ENCODE peak calls at places on chromosome 1, in ten cellular contexts. One of them, this sample, is unnamed.

GRCh38 chr1:50505427-50505826 is 82.2 kb upstream of the DMRTA2 start:
- DNase-seq in right atrium auricular region: no peak
- DNase-seq in psoas muscle: no peak
- DNase-seq in CD4-positive, alpha-beta T cell: no peak
- DNase-seq in cardiac muscle cell: no peak
- DNase-seq in CD4-positive, CD25-positive, alpha-beta regulatory T cell: no peak
- DNase-seq in stomach: no peak
- DNase-seq in pancreas: no peak
- DNase-seq in fibroblast of lung: no peak
- DNase-seq in heart right ventricle: no peak
- DNase-seq in this sample: no peak

GRCh38 chr1:108892356-108893140 is 15.8 kb downstream of the GPSM2 start:
- DNase-seq in CD4-positive, alpha-beta T cell: no peak
- DNase-seq in pancreas: no peak
- DNase-seq in right atrium auricular region: no peak
- DNase-seq in stomach: no peak
- DNase-seq in psoas muscle: no peak
- DNase-seq in CD4-positive, CD25-positive, alpha-beta regulatory T cell: no peak
- DNase-seq in cardiac muscle cell: no peak
- DNase-seq in fibroblast of lung: peak; percentile 43
- DNase-seq in heart right ventricle: no peak
- DNase-seq in this sample: no peak

GRCh38 chr1:198778049-198778448 is 139.2 kb downstream of the PTPRC start:
- DNase-seq in psoas muscle: no peak
- DNase-seq in fibroblast of lung: peak; percentile 40
- DNase-seq in pancreas: no peak
- DNase-seq in heart right ventricle: no peak
- DNase-seq in CD4-positive, CD25-positive, alpha-beta regulatory T cell: no peak
- DNase-seq in cardiac muscle cell: no peak
- DNase-seq in stomach: no peak
- DNase-seq in right atrium auricular region: no peak
- DNase-seq in CD4-positive, alpha-beta T cell: no peak
- DNase-seq in this sample: no peak

GRCh38 chr1:9295884-9296283 is 3.2 kb downstream of the SPSB1 start:
- DNase-seq in cardiac muscle cell: no peak
- DNase-seq in pancreas: no peak
- DNase-seq in CD4-positive, alpha-beta T cell: no peak
- DNase-seq in right atrium auricular region: no peak
- DNase-seq in psoas muscle: peak; percentile 35
- DNase-seq in fibroblast of lung: no peak
- DNase-seq in CD4-positive, CD25-positive, alpha-beta regulatory T cell: no peak
- DNase-seq in heart right ventricle: no peak
- DNase-seq in stomach: no peak
- DNase-seq in this sample: no peak

GRCh38 chr1:46301406-46302090 is 1.9 kb downstream of the LRRC41 start:
- DNase-seq in psoas muscle: peak; percentile 74
- DNase-seq in heart right ventricle: peak; percentile 60
- DNase-seq in CD4-positive, alpha-beta T cell: peak; percentile 4
- DNase-seq in right atrium auricular region: peak; percentile 62
- DNase-seq in fibroblast of lung: peak; percentile 63
- DNase-seq in CD4-positive, CD25-positive, alpha-beta regulatory T cell: peak; percentile 53
- DNase-seq in cardiac muscle cell: no peak
- DNase-seq in stomach: peak; percentile 44
- DNase-seq in pancreas: no peak
- DNase-seq in this sample: peak; percentile 34

GRCh38 chr1:214445846-214446614 is 105.4 kb downstream of the PTPN14 start:
- DNase-seq in heart right ventricle: no peak
- DNase-seq in CD4-positive, CD25-positive, alpha-beta regulatory T cell: no peak
- DNase-seq in cardiac muscle cell: no peak
- DNase-seq in fibroblast of lung: peak; percentile 98
- DNase-seq in psoas muscle: no peak
- DNase-seq in stomach: no peak
- DNase-seq in pancreas: no peak
- DNase-seq in right atrium auricular region: no peak
- DNase-seq in CD4-positive, alpha-beta T cell: no peak
- DNase-seq in this sample: no peak

GRCh38 chr1:153783233-153784190 is 8.3 kb downstream of the SLC27A3 start:
- DNase-seq in CD4-positive, CD25-positive, alpha-beta regulatory T cell: peak; percentile 94
- DNase-seq in psoas muscle: peak; percentile 96
- DNase-seq in stomach: peak; percentile 93
- DNase-seq in CD4-positive, alpha-beta T cell: peak; percentile 88
- DNase-seq in heart right ventricle: peak; percentile 93
- DNase-seq in fibroblast of lung: peak; percentile 85
- DNase-seq in right atrium auricular region: peak; percentile 89
- DNase-seq in cardiac muscle cell: peak; percentile 92
- DNase-seq in pancreas: peak; percentile 96
- DNase-seq in this sample: peak; percentile 80

GRCh38 chr1:109667452-109668122 is at the start of gene GSTM2:
- DNase-seq in heart right ventricle: peak; percentile 95
- DNase-seq in fibroblast of lung: peak; percentile 86
- DNase-seq in stomach: peak; percentile 93
- DNase-seq in pancreas: peak; percentile 94
- DNase-seq in CD4-positive, alpha-beta T cell: peak; percentile 64
- DNase-seq in right atrium auricular region: peak; percentile 94
- DNase-seq in cardiac muscle cell: peak; percentile 95
- DNase-seq in psoas muscle: peak; percentile 96
- DNase-seq in CD4-positive, CD25-positive, alpha-beta regulatory T cell: peak; percentile 85
- DNase-seq in this sample: no peak

GRCh38 chr1:53572061-53572801 is 113.0 kb downstream of the DMRTB1 start:
- DNase-seq in fibroblast of lung: peak; percentile 66
- DNase-seq in psoas muscle: no peak
- DNase-seq in CD4-positive, CD25-positive, alpha-beta regulatory T cell: no peak
- DNase-seq in heart right ventricle: no peak
- DNase-seq in cardiac muscle cell: peak; percentile 87
- DNase-seq in pancreas: peak; percentile 59
- DNase-seq in right atrium auricular region: no peak
- DNase-seq in CD4-positive, alpha-beta T cell: no peak
- DNase-seq in stomach: no peak
- DNase-seq in this sample: no peak

GRCh38 chr1:53572802-53573148 is 113.6 kb downstream of the DMRTB1 start:
- DNase-seq in heart right ventricle: no peak
- DNase-seq in right atrium auricular region: no peak
- DNase-seq in CD4-positive, alpha-beta T cell: no peak
- DNase-seq in psoas muscle: no peak
- DNase-seq in fibroblast of lung: no peak
- DNase-seq in CD4-positive, CD25-positive, alpha-beta regulatory T cell: no peak
- DNase-seq in pancreas: no peak
- DNase-seq in stomach: no peak
- DNase-seq in cardiac muscle cell: no peak
- DNase-seq in this sample: no peak

GRCh38 chr1:53573931-53574330 is 114.7 kb downstream of the DMRTB1 start:
- DNase-seq in CD4-positive, alpha-beta T cell: no peak
- DNase-seq in pancreas: peak; percentile 32
- DNase-seq in fibroblast of lung: no peak
- DNase-seq in cardiac muscle cell: no peak
- DNase-seq in heart right ventricle: no peak
- DNase-seq in psoas muscle: no peak
- DNase-seq in CD4-positive, CD25-positive, alpha-beta regulatory T cell: no peak
- DNase-seq in right atrium auricular region: no peak
- DNase-seq in stomach: no peak
- DNase-seq in this sample: no peak

GRCh38 chr1:53574621-53575020 is 115.4 kb downstream of the DMRTB1 start:
- DNase-seq in cardiac muscle cell: no peak
- DNase-seq in CD4-positive, alpha-beta T cell: no peak
- DNase-seq in heart right ventricle: no peak
- DNase-seq in right atrium auricular region: no peak
- DNase-seq in CD4-positive, CD25-positive, alpha-beta regulatory T cell: no peak
- DNase-seq in stomach: no peak
- DNase-seq in psoas muscle: no peak
- DNase-seq in pancreas: peak; percentile 30
- DNase-seq in fibroblast of lung: no peak
- DNase-seq in this sample: no peak

GRCh38 chr1:53573522-53573921 is 114.3 kb downstream of the DMRTB1 start:
- DNase-seq in psoas muscle: no peak
- DNase-seq in CD4-positive, alpha-beta T cell: no peak
- DNase-seq in pancreas: peak; percentile 22
- DNase-seq in fibroblast of lung: no peak
- DNase-seq in right atrium auricular region: no peak
- DNase-seq in stomach: no peak
- DNase-seq in cardiac muscle cell: no peak
- DNase-seq in CD4-positive, CD25-positive, alpha-beta regulatory T cell: no peak
- DNase-seq in heart right ventricle: no peak
- DNase-seq in this sample: no peak
- H3K27ac ChIP-seq in psoas muscle: no peak overlapping the region
- H3K27ac ChIP-seq in CD4-positive, alpha-beta T cell: no peak overlapping the region
- H3K27ac ChIP-seq in pancreas: no peak overlapping the region
- H3K27ac ChIP-seq in fibroblast of lung: no peak overlapping the region
- H3K27ac ChIP-seq in right atrium auricular region: no peak overlapping the region
- H3K27ac ChIP-seq in stomach: peak overlapping the region; percentile 44
- H3K27ac ChIP-seq in cardiac muscle cell: no peak overlapping the region
- H3K27ac ChIP-seq in CD4-positive, CD25-positive, alpha-beta regulatory T cell: no peak overlapping the region
- H3K27ac ChIP-seq in heart right ventricle: no peak overlapping the region
- H3K27ac ChIP-seq in this sample: no peak overlapping the region

DNA sequence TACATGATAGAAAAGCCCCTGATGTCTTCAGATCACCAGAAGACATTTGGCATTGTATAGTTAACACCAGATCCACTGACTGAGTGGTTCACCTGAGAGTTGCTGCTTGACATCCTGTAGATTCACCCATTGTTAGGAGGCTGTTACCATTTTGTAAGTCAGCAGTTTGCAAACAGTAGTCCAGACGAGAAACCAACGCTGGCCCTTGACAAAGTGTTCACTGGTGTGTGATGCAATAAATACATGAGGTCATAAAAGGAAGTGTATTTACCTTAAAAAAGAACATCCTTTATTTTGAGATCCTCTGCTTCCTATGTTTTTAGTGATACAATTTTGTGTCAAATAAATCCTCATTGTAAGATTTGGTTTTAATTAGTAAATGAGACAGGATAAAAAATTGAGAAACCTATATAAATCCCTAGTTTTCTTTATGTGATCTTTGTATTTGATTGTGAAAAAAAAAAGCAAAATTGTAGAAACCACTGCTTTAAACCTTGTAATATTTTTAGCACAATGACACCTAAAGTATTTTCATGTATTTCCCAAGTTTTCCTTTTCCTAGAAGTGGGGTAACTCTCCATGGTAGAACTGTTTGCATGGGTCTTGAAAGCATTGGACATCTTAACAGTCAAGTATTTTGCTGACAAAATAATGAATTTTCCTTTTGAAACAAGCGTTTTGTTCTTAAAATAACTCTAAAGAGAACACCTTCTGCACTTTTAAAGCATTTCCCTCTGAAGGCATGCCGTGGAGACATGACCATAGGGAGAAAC is 204.3 kb downstream of the FGGY start:
- DNase-seq in right atrium auricular region: no peak
- DNase-seq in pancreas: no peak
- DNase-seq in heart right ventricle: no peak
- DNase-seq in CD4-positive, CD25-positive, alpha-beta regulatory T cell: no peak
- DNase-seq in cardiac muscle cell: no peak
- DNase-seq in stomach: no peak
- DNase-seq in psoas muscle: no peak
- DNase-seq in CD4-positive, alpha-beta T cell: no peak
- DNase-seq in fibroblast of lung: no peak
- DNase-seq in this sample: no peak
- H3K27ac ChIP-seq in right atrium auricular region: no peak overlapping the region
- H3K27ac ChIP-seq in pancreas: no peak overlapping the region
- H3K27ac ChIP-seq in heart right ventricle: no peak overlapping the region
- H3K27ac ChIP-seq in CD4-positive, CD25-positive, alpha-beta regulatory T cell: no peak overlapping the region
- H3K27ac ChIP-seq in cardiac muscle cell: no peak overlapping the region
- H3K27ac ChIP-seq in stomach: no peak overlapping the region
- H3K27ac ChIP-seq in psoas muscle: no peak overlapping the region
- H3K27ac ChIP-seq in CD4-positive, alpha-beta T cell: no peak overlapping the region
- H3K27ac ChIP-seq in fibroblast of lung: no peak overlapping the region
- H3K27ac ChIP-seq in this sample: no peak overlapping the region

GRCh38 chr1:8294170-8294697 is 23.7 kb upstream of the SLC45A1 start:
- DNase-seq in cardiac muscle cell: no peak
- DNase-seq in CD4-positive, alpha-beta T cell: no peak
- DNase-seq in right atrium auricular region: no peak
- DNase-seq in heart right ventricle: no peak
- DNase-seq in fibroblast of lung: no peak
- DNase-seq in stomach: no peak
- DNase-seq in psoas muscle: no peak
- DNase-seq in CD4-positive, CD25-positive, alpha-beta regulatory T cell: no peak
- DNase-seq in pancreas: no peak
- DNase-seq in this sample: no peak

GRCh38 chr1:8297245-8297644 is 20.7 kb upstream of the SLC45A1 start:
- DNase-seq in right atrium auricular region: no peak
- DNase-seq in CD4-positive, CD25-positive, alpha-beta regulatory T cell: no peak
- DNase-seq in cardiac muscle cell: no peak
- DNase-seq in heart right ventricle: no peak
- DNase-seq in fibroblast of lung: no peak
- DNase-seq in stomach: no peak
- DNase-seq in psoas muscle: no peak
- DNase-seq in pancreas: no peak
- DNase-seq in CD4-positive, alpha-beta T cell: no peak
- DNase-seq in this sample: no peak

GRCh38 chr1:8293141-8293540 is 24.8 kb upstream of the SLC45A1 start:
- DNase-seq in pancreas: no peak
- DNase-seq in heart right ventricle: no peak
- DNase-seq in right atrium auricular region: no peak
- DNase-seq in fibroblast of lung: no peak
- DNase-seq in stomach: no peak
- DNase-seq in psoas muscle: no peak
- DNase-seq in CD4-positive, CD25-positive, alpha-beta regulatory T cell: no peak
- DNase-seq in CD4-positive, alpha-beta T cell: no peak
- DNase-seq in cardiac muscle cell: no peak
- DNase-seq in this sample: no peak

DNA sequence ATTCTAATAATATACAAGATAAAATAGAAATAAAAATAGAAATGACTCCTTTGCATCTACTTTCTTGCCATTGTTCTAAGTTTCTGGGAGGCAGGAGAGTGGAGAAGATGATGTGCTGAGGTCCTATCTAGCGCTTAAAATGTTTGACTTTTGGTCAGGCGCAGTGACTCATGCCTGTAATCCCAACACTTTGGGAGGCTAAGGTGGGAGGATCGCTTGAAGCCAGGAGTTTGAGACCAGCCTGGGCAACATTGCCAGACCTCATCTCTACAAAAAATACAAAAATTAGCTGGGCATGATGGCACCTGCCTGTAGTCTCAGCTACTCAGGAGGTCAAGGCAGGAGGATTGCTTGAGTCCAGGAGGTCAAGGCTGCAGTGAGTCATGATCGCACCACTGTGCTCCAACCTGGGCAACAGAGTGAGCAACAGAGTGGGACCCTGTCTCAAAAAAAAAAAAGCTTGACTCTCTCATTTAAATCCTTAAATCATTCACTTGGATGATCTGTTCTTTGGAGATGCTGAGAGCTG is 24.2 kb upstream of the SLC45A1 start:
- DNase-seq in stomach: no peak
- DNase-seq in psoas muscle: no peak
- DNase-seq in heart right ventricle: no peak
- DNase-seq in fibroblast of lung: no peak
- DNase-seq in CD4-positive, alpha-beta T cell: no peak
- DNase-seq in CD4-positive, CD25-positive, alpha-beta regulatory T cell: no peak
- DNase-seq in right atrium auricular region: no peak
- DNase-seq in cardiac muscle cell: no peak
- DNase-seq in pancreas: no peak
- DNase-seq in this sample: no peak
- H3K27ac ChIP-seq in stomach: peak overlapping the region; percentile 18
- H3K27ac ChIP-seq in psoas muscle: no peak overlapping the region
- H3K27ac ChIP-seq in heart right ventricle: no peak overlapping the region
- H3K27ac ChIP-seq in fibroblast of lung: no peak overlapping the region
- H3K27ac ChIP-seq in CD4-positive, alpha-beta T cell: no peak overlapping the region
- H3K27ac ChIP-seq in CD4-positive, CD25-positive, alpha-beta regulatory T cell: no peak overlapping the region
- H3K27ac ChIP-seq in right atrium auricular region: no peak overlapping the region
- H3K27ac ChIP-seq in cardiac muscle cell: no peak overlapping the region
- H3K27ac ChIP-seq in pancreas: no peak overlapping the region
- H3K27ac ChIP-seq in this sample: no peak overlapping the region

DNA sequence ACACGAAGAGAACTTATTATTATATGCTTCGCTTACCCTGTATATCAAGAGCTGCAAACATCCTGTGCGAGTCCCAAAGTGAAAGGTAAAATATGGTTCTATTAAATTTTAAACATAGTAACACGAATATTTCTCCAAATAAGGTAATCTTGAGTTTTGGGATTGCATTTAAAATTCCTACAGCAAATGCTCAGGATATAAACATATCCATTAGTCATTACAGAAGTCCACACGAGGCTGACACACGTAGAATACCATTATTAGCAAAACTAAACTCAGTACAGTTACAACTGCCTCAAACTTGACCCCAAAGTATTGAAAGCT is 282 bp upstream of the LYPLAL1 start:
- DNase-seq in fibroblast of lung: no peak
- DNase-seq in cardiac muscle cell: no peak
- DNase-seq in CD4-positive, alpha-beta T cell: no peak
- DNase-seq in right atrium auricular region: no peak
- DNase-seq in pancreas: no peak
- DNase-seq in CD4-positive, CD25-positive, alpha-beta regulatory T cell: no peak
- DNase-seq in psoas muscle: no peak
- DNase-seq in heart right ventricle: no peak
- DNase-seq in stomach: no peak
- DNase-seq in this sample: no peak
- H3K27ac ChIP-seq in fibroblast of lung: peak overlapping the region; percentile 84
- H3K27ac ChIP-seq in cardiac muscle cell: peak overlapping the region; percentile 94
- H3K27ac ChIP-seq in CD4-positive, alpha-beta T cell: peak overlapping the region; percentile 45
- H3K27ac ChIP-seq in right atrium auricular region: peak overlapping the region; percentile 96
- H3K27ac ChIP-seq in pancreas: peak overlapping the region; percentile 69
- H3K27ac ChIP-seq in CD4-positive, CD25-positive, alpha-beta regulatory T cell: peak overlapping the region; percentile 72
- H3K27ac ChIP-seq in psoas muscle: peak overlapping the region; percentile 96
- H3K27ac ChIP-seq in heart right ventricle: peak overlapping the region; percentile 88
- H3K27ac ChIP-seq in stomach: peak overlapping the region; percentile 94
- H3K27ac ChIP-seq in this sample: peak overlapping the region; percentile 81